ENCODE peak calls at places on chromosomes 4 and X, in five cellular contexts. M, F, H, D and N are unnamed samples.

GRCh38 chr4:8766610-8767009 is 105.0 kb downstream of the HMX1 start:
- DNase-seq in M (no peak), F (no peak), H (no peak), D (no peak), N (no peak)

GRCh38 chrX:38800981-38801845 is at the start of gene MID1IP1:
- DNase-seq in M (peak; percentile 94), F (peak; percentile 81), H (no peak), D (peak; percentile 83), N (peak; percentile 85)

GRCh38 chr4:37978509-37978908 is 18.3 kb downstream of the PTTG2 start:
- DNase-seq in M (no peak), F (no peak), H (no peak), D (no peak), N (no peak)

GRCh38 chr4:31995943-31996901 is 1276.1 kb downstream of the PCDH7 start:
- DNase-seq in M (peak; percentile 74), F (no peak), H (no peak), D (no peak), N (no peak)

GRCh38 chrX:24231169-24231568 is 81.6 kb downstream of the ZFX start:
- DNase-seq in M (peak; percentile 74), F (no peak), H (no peak), D (no peak), N (no peak)

GRCh38 chr4:77395481-77395880 is 210.1 kb upstream of the CXCL13 start:
- DNase-seq in M (no peak), F (no peak), H (no peak), D (no peak), N (no peak)

GRCh38 chr4:70722199-70722791 is 531 bp downstream of the RUFY3 start:
- DNase-seq in M (peak; percentile 69), F (no peak), H (no peak), D (no peak), N (peak; percentile 57)

GRCh38 chrX:40207626-40208025 is 109.9 kb upstream of the BCOR start:
- DNase-seq in M (peak; percentile 44), F (no peak), H (no peak), D (no peak), N (no peak)

GRCh38 chrX:16205840-16206239 is 38.6 kb downstream of the MAGEB17 start:
- DNase-seq in M (no peak), F (no peak), H (no peak), D (no peak), N (no peak)

GRCh38 chr4:137531951-137532868 is at the start of gene PCDH18:
- DNase-seq in M (no peak), F (no peak), H (peak; percentile 15), D (peak; percentile 68), N (peak; percentile 59)

GRCh38 chr4:37528161-37528560 is 158.0 kb downstream of the RELL1 start:
- DNase-seq in M (no peak), F (peak; percentile 16), H (no peak), D (no peak), N (no peak)

GRCh38 chrX:96979766-96980165 is 96.1 kb downstream of the RPA4 start:
- DNase-seq in M (no peak), F (no peak), H (no peak), D (peak; percentile 41), N (no peak)

GRCh38 chr4:186557486-186557885 is 2.1 kb upstream of the MTNR1A start:
- DNase-seq in M (no peak), F (no peak), H (no peak), D (no peak), N (no peak)

GRCh38 chr4:147943159-147943638 is 211.3 kb downstream of the ARHGAP10 start:
- DNase-seq in M (no peak), F (no peak), H (peak; percentile 62), D (no peak), N (no peak)

GRCh38 chr4:181684310-181684709 is 558.9 kb upstream of the TENM3 start:
- DNase-seq in M (no peak), F (no peak), H (no peak), D (no peak), N (no peak)

GRCh38 chr4:107876096-107876495 is 51.4 kb downstream of the SGMS2 start:
- DNase-seq in M (no peak), F (no peak), H (no peak), D (no peak), N (no peak)

GRCh38 chr4:89173336-89174090 is 62.2 kb downstream of the TIGD2 start:
- DNase-seq in M (no peak), F (no peak), H (no peak), D (no peak), N (no peak)

GRCh38 chrX:130120321-130120731 is 10.0 kb upstream of the ELF4 start:
- DNase-seq in M (peak; percentile 40), F (no peak), H (no peak), D (no peak), N (no peak)

GRCh38 chr4:42915484-42915883 is 23.0 kb downstream of the GRXCR1 start:
- DNase-seq in M (no peak), F (no peak), H (no peak), D (no peak), N (no peak)

GRCh38 chr4:3747582-3747906 is 18.6 kb upstream of the ADRA2C start:
- DNase-seq in M (peak; percentile 38), F (no peak), H (no peak), D (peak; percentile 93), N (no peak)

GRCh38 chr4:124191329-124191728 is 521.2 kb downstream of the ANKRD50 start:
- DNase-seq in M (no peak), F (no peak), H (no peak), D (no peak), N (no peak)

GRCh38 chr4:74258949-74259348 is 49.3 kb upstream of the EPGN start:
- DNase-seq in M (peak; percentile 34), F (no peak), H (no peak), D (no peak), N (no peak)

GRCh38 chrX:12115377-12115776 is 22.9 kb upstream of the FRMPD4 start:
- DNase-seq in M (peak; percentile 2), F (no peak), H (no peak), D (peak; percentile 64), N (no peak)

GRCh38 chr4:168647976-168648375 is 151.1 kb downstream of the PALLD start:
- DNase-seq in M (no peak), F (no peak), H (no peak), D (no peak), N (no peak)

GRCh38 chrX:136260801-136261200 is 9.6 kb upstream of the MAP7D3 start:
- DNase-seq in M (no peak), F (no peak), H (no peak), D (no peak), N (no peak)

GRCh38 chrX:154603438-154604430 is 15.3 kb downstream of the CTAG1B start:
- DNase-seq in M (no peak), F (no peak), H (no peak), D (no peak), N (no peak)

GRCh38 chr4:40559585-40560465 is 69.8 kb downstream of the RBM47 start:
- DNase-seq in M (no peak), F (no peak), H (peak; percentile 64), D (no peak), N (no peak)

GRCh38 chr4:80006935-80007744 is 65.9 kb downstream of the ANTXR2 start:
- DNase-seq in M (peak; percentile 80), F (peak; percentile 76), H (no peak), D (no peak), N (peak; percentile 9)

GRCh38 chr4:31365006-31365690 is 645.0 kb downstream of the PCDH7 start:
- DNase-seq in M (no peak), F (no peak), H (no peak), D (no peak), N (no peak)

GRCh38 chr4:41538887-41539498 is 1.0 kb downstream of the LIMCH1 start:
- DNase-seq in M (no peak), F (no peak), H (no peak), D (no peak), N (no peak)

GRCh38 chr4:119307606-119308005 is 14.3 kb downstream of the FABP2 start:
- DNase-seq in M (no peak), F (no peak), H (no peak), D (no peak), N (no peak)

GRCh38 chr4:74206088-74206826 is 48.3 kb downstream of the MTHFD2L start:
- DNase-seq in M (peak; percentile 86), F (no peak), H (peak; percentile 46), D (no peak), N (no peak)

GRCh38 chr4:146978641-146979040 is 33.0 kb upstream of the TTC29 start:
- DNase-seq in M (no peak), F (no peak), H (no peak), D (no peak), N (no peak)

GRCh38 chr4:26793750-26794149 is 66.9 kb upstream of the STIM2 start:
- DNase-seq in M (peak; percentile 47), F (no peak), H (no peak), D (no peak), N (no peak)

GRCh38 chr4:128288689-128289106 is 1.1 kb upstream of the PGRMC2 start:
- DNase-seq in M (peak; percentile 65), F (no peak), H (peak; percentile 17), D (no peak), N (no peak)

GRCh38 chrX:129984196-129984962 is 1.9 kb downstream of the BCORL1 start:
- DNase-seq in M (peak; percentile 50), F (no peak), H (no peak), D (peak; percentile 53), N (peak; percentile 86)

GRCh38 chr4:108762559-108763225 is at the start of gene ETNPPL:
- DNase-seq in M (no peak), F (peak; percentile 21), H (no peak), D (peak; percentile 85), N (peak; percentile 55)

DNA sequence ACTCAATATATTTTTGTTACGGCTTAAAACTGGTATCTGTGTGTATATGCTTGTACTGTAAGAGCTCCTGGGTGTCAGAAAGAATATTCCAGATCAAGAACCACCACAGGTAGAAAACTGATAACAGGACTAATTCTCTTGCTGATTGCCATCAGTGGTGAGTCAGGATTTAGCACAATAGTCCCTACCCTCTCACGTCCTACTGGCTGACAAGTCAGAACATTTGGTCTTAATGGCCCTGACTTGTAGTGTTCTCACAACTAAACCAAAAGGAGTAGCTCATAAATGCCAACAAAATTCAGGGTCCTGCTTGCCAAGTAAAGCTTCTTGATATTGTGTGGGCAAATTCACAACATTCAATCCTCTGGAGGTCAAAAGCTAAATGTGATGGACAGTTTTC is 105.2 kb upstream of the MAB21L2 start:
- DNase-seq in M (no peak), F (no peak), H (no peak), D (no peak), N (no peak)
- TF ChIP-seq CHD2 in M (no peak), F (no peak), H (no peak), D (no peak), N (no peak)

DNA sequence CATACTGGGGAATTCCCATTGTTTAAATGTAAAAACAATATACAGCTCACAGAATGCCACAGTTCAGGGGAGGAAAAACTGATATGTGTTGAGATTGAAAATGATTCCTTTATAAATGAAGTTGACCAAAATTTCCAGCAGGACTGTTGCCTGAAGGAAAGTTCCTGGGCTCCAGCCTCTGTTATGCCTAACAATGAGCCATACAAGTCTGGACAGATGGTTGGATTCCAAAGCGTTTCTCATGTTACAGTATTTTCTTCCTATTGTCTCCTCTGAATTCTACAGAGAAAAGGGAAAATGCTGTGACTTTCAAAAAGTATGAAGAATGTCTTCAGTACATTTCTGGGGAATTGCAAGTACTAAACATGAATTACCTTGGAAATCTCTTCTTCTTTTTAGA is 73.3 kb downstream of the ALPK1 start:
- DNase-seq in M (no peak), F (no peak), H (no peak), D (no peak), N (no peak)
- TF ChIP-seq JUND in M (no peak), F (no peak), H (no peak), D (no peak), N (no peak)

GRCh38 chrX:30572004-30572403 is 5.6 kb downstream of the TASL start:
- DNase-seq in M (no peak), F (peak; percentile 18), H (peak; percentile 51), D (no peak), N (no peak)
- H3K4me2 ChIP-seq in M (no peak overlapping the region), F (peak overlapping the region; percentile 49), H (peak overlapping the region; percentile 58), D (no peak overlapping the region), N (no peak overlapping the region)

GRCh38 chr4:113625902-113626301 is 135.6 kb downstream of the CAMK2D start:
- DNase-seq in M (no peak), F (no peak), H (no peak), D (no peak), N (no peak)
- TF ChIP-seq CHD2 in M (no peak), F (no peak), H (no peak), D (no peak), N (no peak)